ENCODE peak calls at places on chromosomes 4 and X, in ten cellular contexts. Y is endodermal cell; L is germinal center; W is activated CD4-positive, CD25-positive, alpha-beta regulatory T cell treated with anti-CD3 and anti-CD28 coated beads, Interleukin-2, amount 50 U/mL, for 72 hours; F is aorta; C is fibroblast of lung; B is heart right ventricle; S is NCI-H1417 treated with DMSO at 0.1 percent for 48 hours; H is erythroblast; A is stimulated activated CD8-positive, alpha-beta memory T cell treated with anti-CD3 and anti-CD28 coated beads, Interleukin-4, amount 100 ng/mL, for 4 hours. I is an unnamed sample.

GRCh38 chr4:80878218-80878617 is 152.3 kb upstream of the BMP3 start:
- DNase-seq in F (no peak), Y (no peak), H (no peak), C (no peak), L (no peak), S (no peak), W (no peak), A (no peak), B (no peak), I (no peak)

GRCh38 chr4:113809313-113809712 is 47.8 kb upstream of the CAMK2D start:
- DNase-seq in B (peak), S (no peak), C (peak), F (no peak), A (no peak), H (no peak), L (no peak), W (no peak), Y (no peak), I (no peak)

GRCh38 chrX:132592880-132593279 is 104.0 kb upstream of the MBNL3 start:
- DNase-seq in A (no peak), L (peak), B (no peak), H (peak), F (no peak), W (no peak), S (peak), Y (peak), C (peak), I (no peak)

GRCh38 chr4:7811536-7812190 is 128.0 kb downstream of the AFAP1 start:
- DNase-seq in C (peak), A (no peak), H (no peak), S (no peak), B (peak), F (no peak), L (no peak), W (no peak), Y (no peak), I (no peak)

GRCh38 chr4:150089732-150090131 is 11.5 kb downstream of the DCLK2 start:
- DNase-seq in H (no peak), S (no peak), L (no peak), A (no peak), Y (no peak), F (no peak), W (no peak), C (peak), B (no peak), I (no peak)

GRCh38 chr4:55437823-55438222 is 42.1 kb downstream of the TMEM165 start:
- DNase-seq in H (no peak), Y (no peak), S (no peak), B (no peak), A (no peak), W (no peak), F (no peak), C (no peak), L (no peak), I (no peak)

GRCh38 chrX:68931345-68931744 is 102.5 kb downstream of the EFNB1 start:
- DNase-seq in F (no peak), S (no peak), B (no peak), H (no peak), A (no peak), W (no peak), L (no peak), Y (no peak), C (no peak), I (no peak)

GRCh38 chr4:71380721-71381120 is 41.9 kb downstream of the SLC4A4 start:
- DNase-seq in A (no peak), F (no peak), Y (no peak), W (no peak), B (no peak), S (no peak), C (peak), L (no peak), H (no peak), I (no peak)

GRCh38 chr4:83261307-83261706 is 23.3 kb downstream of the COQ2 start:
- DNase-seq in S (no peak), B (no peak), L (no peak), H (no peak), C (no peak), W (no peak), F (no peak), A (no peak), Y (no peak), I (no peak)

GRCh38 chrX:129462707-129463106 is 60.6 kb downstream of the SMARCA1 start:
- DNase-seq in B (no peak), F (no peak), S (no peak), A (no peak), H (no peak), Y (no peak), W (no peak), C (no peak), L (no peak), I (no peak)

GRCh38 chr4:119268466-119268865 is 53.5 kb downstream of the FABP2 start:
- DNase-seq in Y (no peak), W (no peak), L (no peak), C (no peak), S (no peak), H (no peak), B (no peak), A (no peak), F (no peak), I (no peak)

GRCh38 chrX:96453139-96453538 is 231.5 kb upstream of the DIAPH2 start:
- DNase-seq in B (no peak), C (no peak), W (no peak), F (no peak), S (no peak), Y (no peak), L (no peak), H (no peak), A (no peak), I (no peak)

GRCh38 chr4:91795947-91796346 is 507.8 kb upstream of the GRID2 start:
- DNase-seq in H (no peak), S (no peak), A (no peak), W (no peak), C (no peak), F (no peak), Y (no peak), L (no peak), B (no peak), I (no peak)

GRCh38 chrX:103051260-103051789 is 12.6 kb downstream of the BEX1 start:
- DNase-seq in W (no peak), Y (no peak), C (no peak), L (no peak), B (no peak), F (no peak), S (no peak), A (no peak), H (no peak), I (no peak)

GRCh38 chr4:6001965-6002833 is 16.0 kb downstream of the C4orf50 start:
- DNase-seq in Y (peak), L (no peak), C (no peak), B (no peak), A (no peak), H (no peak), F (no peak), S (no peak), W (no peak), I (no peak)

GRCh38 chrX:77668391-77669237 is 117.4 kb downstream of the ATRX start:
- DNase-seq in A (no peak), B (no peak), C (peak), F (no peak), W (no peak), S (no peak), Y (no peak), L (no peak), H (no peak), I (no peak)

GRCh38 chr4:5772528-5773270 is 61.7 kb downstream of the EVC start:
- DNase-seq in S (no peak), L (no peak), Y (peak), F (no peak), H (no peak), B (no peak), A (no peak), W (no peak), C (no peak), I (no peak)

GRCh38 chrX:15854080-15854655 is 445 bp downstream of the AP1S2 start:
- DNase-seq in L (peak), C (peak), Y (peak), F (peak), H (peak), A (no peak), W (peak), S (no peak), B (peak), I (peak)

GRCh38 chr4:124189545-124189944 is 523.0 kb downstream of the ANKRD50 start:
- DNase-seq in L (no peak), H (no peak), S (no peak), F (no peak), Y (no peak), B (no peak), A (no peak), W (no peak), C (no peak), I (no peak)

GRCh38 chrX:149962859-149963757 is 24.8 kb upstream of the EOLA2 start:
- DNase-seq in A (no peak), C (peak), S (peak), F (no peak), Y (peak), B (peak), H (peak), L (peak), W (no peak), I (peak)

GRCh38 chr4:2243682-2244380 is 1.9 kb upstream of the HAUS3 start:
- DNase-seq in B (peak), A (no peak), L (no peak), C (peak), F (peak), S (no peak), Y (peak), W (no peak), H (peak), I (no peak)

GRCh38 chr4:33715996-33716395 is 2528.3 kb downstream of the ARAP2 start:
- DNase-seq in C (peak), W (no peak), L (no peak), H (no peak), Y (no peak), A (no peak), F (no peak), B (no peak), S (no peak), I (no peak)

GRCh38 chrX:123525131-123525725 is 207.6 kb downstream of the THOC2 start:
- DNase-seq in S (no peak), C (no peak), L (no peak), B (no peak), A (no peak), W (no peak), Y (no peak), F (no peak), H (no peak), I (no peak)

GRCh38 chrX:111052478-111052877 is 43.5 kb upstream of the PAK3 start:
- DNase-seq in W (no peak), C (no peak), H (no peak), F (no peak), L (no peak), B (no peak), S (no peak), A (no peak), Y (no peak), I (no peak)

GRCh38 chr4:88147799-88148217 is 10.6 kb downstream of the ABCG2 start:
- DNase-seq in C (no peak), B (no peak), A (no peak), W (no peak), S (no peak), H (no peak), F (no peak), Y (peak), L (no peak), I (no peak)

GRCh38 chrX:1507511-1508463 is 29.2 kb downstream of the P2RY8 start:
- DNase-seq in L (no peak), Y (no peak), S (no peak), B (no peak), W (peak), F (peak), C (no peak), A (no peak), H (no peak), I (no peak)

GRCh38 chrX:134932528-134933217 is 58.1 kb upstream of the SMIM10 start:
- DNase-seq in F (no peak), A (no peak), L (no peak), W (no peak), Y (no peak), C (peak), H (no peak), S (no peak), B (no peak), I (no peak)

I was measured in NCI-H1930.